ENCODE peak calls at places on chromosomes 11 and 22, in eight cellular contexts. One of them, this sample, is unnamed.

GRCh38 chr11:66692446-66692845 is 14.8 kb upstream of the RBM4B start:
- DNase-seq in stimulated activated CD4-positive, alpha-beta T cell treated with anti-CD3 and anti-CD28 coated beads, Interleukin-12 subunit alpha, Interleukin-12 subunit beta, amount 100 ng/mL, for 4 hours: no peak
- DNase-seq in memory B cell: no peak
- DNase-seq in activated T-cell treated with anti-CD3 and anti-CD28 coated beads, Interleukin-2, amount 50 U/mL, for 24 hours: no peak
- DNase-seq in anterior cingulate cortex: no peak
- DNase-seq in iPS-NIHi11: no peak
- DNase-seq in T-helper 2 cell treated with Interferon-gamma antibody and Interleukin-4, amounts not matched to agents 5 μg/mL and 100 μg/mL, for 36 hours: no peak
- DNase-seq in AG08396: no peak
- DNase-seq in this sample: no peak

GRCh38 chr22:21451545-21452520 is 15.4 kb upstream of the TMEM191C start:
- DNase-seq in stimulated activated CD4-positive, alpha-beta T cell treated with anti-CD3 and anti-CD28 coated beads, Interleukin-12 subunit alpha, Interleukin-12 subunit beta, amount 100 ng/mL, for 4 hours: no peak
- DNase-seq in memory B cell: peak
- DNase-seq in activated T-cell treated with anti-CD3 and anti-CD28 coated beads, Interleukin-2, amount 50 U/mL, for 24 hours: no peak
- DNase-seq in anterior cingulate cortex: no peak
- DNase-seq in iPS-NIHi11: no peak
- DNase-seq in T-helper 2 cell treated with Interferon-gamma antibody and Interleukin-4, amounts not matched to agents 5 μg/mL and 100 μg/mL, for 36 hours: no peak
- DNase-seq in AG08396: no peak
- DNase-seq in this sample: peak

GRCh38 chr22:40635008-40635939 is 1.2 kb downstream of the MRTFA start:
- DNase-seq in stimulated activated CD4-positive, alpha-beta T cell treated with anti-CD3 and anti-CD28 coated beads, Interleukin-12 subunit alpha, Interleukin-12 subunit beta, amount 100 ng/mL, for 4 hours: no peak
- DNase-seq in memory B cell: no peak
- DNase-seq in activated T-cell treated with anti-CD3 and anti-CD28 coated beads, Interleukin-2, amount 50 U/mL, for 24 hours: no peak
- DNase-seq in anterior cingulate cortex: no peak
- DNase-seq in iPS-NIHi11: no peak
- DNase-seq in T-helper 2 cell treated with Interferon-gamma antibody and Interleukin-4, amounts not matched to agents 5 μg/mL and 100 μg/mL, for 36 hours: no peak
- DNase-seq in AG08396: peak
- DNase-seq in this sample: no peak

GRCh38 chr11:19715373-19715772 is 2.7 kb downstream of the NAV2 start:
- DNase-seq in stimulated activated CD4-positive, alpha-beta T cell treated with anti-CD3 and anti-CD28 coated beads, Interleukin-12 subunit alpha, Interleukin-12 subunit beta, amount 100 ng/mL, for 4 hours: no peak
- DNase-seq in memory B cell: no peak
- DNase-seq in activated T-cell treated with anti-CD3 and anti-CD28 coated beads, Interleukin-2, amount 50 U/mL, for 24 hours: no peak
- DNase-seq in anterior cingulate cortex: no peak
- DNase-seq in iPS-NIHi11: no peak
- DNase-seq in T-helper 2 cell treated with Interferon-gamma antibody and Interleukin-4, amounts not matched to agents 5 μg/mL and 100 μg/mL, for 36 hours: no peak
- DNase-seq in AG08396: peak
- DNase-seq in this sample: no peak

GRCh38 chr22:17772249-17772962 is 1.9 kb downstream of the BID start:
- DNase-seq in stimulated activated CD4-positive, alpha-beta T cell treated with anti-CD3 and anti-CD28 coated beads, Interleukin-12 subunit alpha, Interleukin-12 subunit beta, amount 100 ng/mL, for 4 hours: no peak
- DNase-seq in memory B cell: no peak
- DNase-seq in activated T-cell treated with anti-CD3 and anti-CD28 coated beads, Interleukin-2, amount 50 U/mL, for 24 hours: no peak
- DNase-seq in anterior cingulate cortex: no peak
- DNase-seq in iPS-NIHi11: no peak
- DNase-seq in T-helper 2 cell treated with Interferon-gamma antibody and Interleukin-4, amounts not matched to agents 5 μg/mL and 100 μg/mL, for 36 hours: no peak
- DNase-seq in AG08396: no peak
- DNase-seq in this sample: no peak

GRCh38 chr11:14288189-14288935 is 70.6 kb downstream of the RRAS2 start:
- DNase-seq in stimulated activated CD4-positive, alpha-beta T cell treated with anti-CD3 and anti-CD28 coated beads, Interleukin-12 subunit alpha, Interleukin-12 subunit beta, amount 100 ng/mL, for 4 hours: no peak
- DNase-seq in memory B cell: no peak
- DNase-seq in activated T-cell treated with anti-CD3 and anti-CD28 coated beads, Interleukin-2, amount 50 U/mL, for 24 hours: no peak
- DNase-seq in anterior cingulate cortex: no peak
- DNase-seq in iPS-NIHi11: no peak
- DNase-seq in T-helper 2 cell treated with Interferon-gamma antibody and Interleukin-4, amounts not matched to agents 5 μg/mL and 100 μg/mL, for 36 hours: no peak
- DNase-seq in AG08396: peak
- DNase-seq in this sample: no peak

GRCh38 chr11:6653055-6653454 is 2.6 kb downstream of the DCHS1 start:
- DNase-seq in stimulated activated CD4-positive, alpha-beta T cell treated with anti-CD3 and anti-CD28 coated beads, Interleukin-12 subunit alpha, Interleukin-12 subunit beta, amount 100 ng/mL, for 4 hours: no peak
- DNase-seq in memory B cell: no peak
- DNase-seq in activated T-cell treated with anti-CD3 and anti-CD28 coated beads, Interleukin-2, amount 50 U/mL, for 24 hours: no peak
- DNase-seq in anterior cingulate cortex: no peak
- DNase-seq in iPS-NIHi11: no peak
- DNase-seq in T-helper 2 cell treated with Interferon-gamma antibody and Interleukin-4, amounts not matched to agents 5 μg/mL and 100 μg/mL, for 36 hours: no peak
- DNase-seq in AG08396: no peak
- DNase-seq in this sample: no peak

GRCh38 chr11:12540913-12541587 is 133.2 kb upstream of the TEAD1 start:
- DNase-seq in stimulated activated CD4-positive, alpha-beta T cell treated with anti-CD3 and anti-CD28 coated beads, Interleukin-12 subunit alpha, Interleukin-12 subunit beta, amount 100 ng/mL, for 4 hours: no peak
- DNase-seq in memory B cell: no peak
- DNase-seq in activated T-cell treated with anti-CD3 and anti-CD28 coated beads, Interleukin-2, amount 50 U/mL, for 24 hours: no peak
- DNase-seq in anterior cingulate cortex: no peak
- DNase-seq in iPS-NIHi11: no peak
- DNase-seq in T-helper 2 cell treated with Interferon-gamma antibody and Interleukin-4, amounts not matched to agents 5 μg/mL and 100 μg/mL, for 36 hours: no peak
- DNase-seq in AG08396: peak
- DNase-seq in this sample: no peak

GRCh38 chr11:132349806-132350733 is 979.7 kb downstream of the NTM start:
- DNase-seq in stimulated activated CD4-positive, alpha-beta T cell treated with anti-CD3 and anti-CD28 coated beads, Interleukin-12 subunit alpha, Interleukin-12 subunit beta, amount 100 ng/mL, for 4 hours: no peak
- DNase-seq in memory B cell: no peak
- DNase-seq in activated T-cell treated with anti-CD3 and anti-CD28 coated beads, Interleukin-2, amount 50 U/mL, for 24 hours: no peak
- DNase-seq in anterior cingulate cortex: no peak
- DNase-seq in iPS-NIHi11: no peak
- DNase-seq in T-helper 2 cell treated with Interferon-gamma antibody and Interleukin-4, amounts not matched to agents 5 μg/mL and 100 μg/mL, for 36 hours: no peak
- DNase-seq in AG08396: no peak
- DNase-seq in this sample: no peak

GRCh38 chr22:29830585-29830984 is 7.5 kb downstream of the ASCC2 start:
- DNase-seq in stimulated activated CD4-positive, alpha-beta T cell treated with anti-CD3 and anti-CD28 coated beads, Interleukin-12 subunit alpha, Interleukin-12 subunit beta, amount 100 ng/mL, for 4 hours: no peak
- DNase-seq in memory B cell: no peak
- DNase-seq in activated T-cell treated with anti-CD3 and anti-CD28 coated beads, Interleukin-2, amount 50 U/mL, for 24 hours: no peak
- DNase-seq in anterior cingulate cortex: no peak
- DNase-seq in iPS-NIHi11: no peak
- DNase-seq in T-helper 2 cell treated with Interferon-gamma antibody and Interleukin-4, amounts not matched to agents 5 μg/mL and 100 μg/mL, for 36 hours: no peak
- DNase-seq in AG08396: no peak
- DNase-seq in this sample: no peak

GRCh38 chr11:11988099-11988651 is 20.3 kb downstream of the DKK3 start:
- DNase-seq in stimulated activated CD4-positive, alpha-beta T cell treated with anti-CD3 and anti-CD28 coated beads, Interleukin-12 subunit alpha, Interleukin-12 subunit beta, amount 100 ng/mL, for 4 hours: no peak
- DNase-seq in memory B cell: no peak
- DNase-seq in activated T-cell treated with anti-CD3 and anti-CD28 coated beads, Interleukin-2, amount 50 U/mL, for 24 hours: no peak
- DNase-seq in anterior cingulate cortex: no peak
- DNase-seq in iPS-NIHi11: no peak
- DNase-seq in T-helper 2 cell treated with Interferon-gamma antibody and Interleukin-4, amounts not matched to agents 5 μg/mL and 100 μg/mL, for 36 hours: no peak
- DNase-seq in AG08396: no peak
- DNase-seq in this sample: no peak

GRCh38 chr11:63869171-63869591 is 30.3 kb downstream of the MARK2 start:
- DNase-seq in stimulated activated CD4-positive, alpha-beta T cell treated with anti-CD3 and anti-CD28 coated beads, Interleukin-12 subunit alpha, Interleukin-12 subunit beta, amount 100 ng/mL, for 4 hours: no peak
- DNase-seq in memory B cell: no peak
- DNase-seq in activated T-cell treated with anti-CD3 and anti-CD28 coated beads, Interleukin-2, amount 50 U/mL, for 24 hours: no peak
- DNase-seq in anterior cingulate cortex: no peak
- DNase-seq in iPS-NIHi11: peak
- DNase-seq in T-helper 2 cell treated with Interferon-gamma antibody and Interleukin-4, amounts not matched to agents 5 μg/mL and 100 μg/mL, for 36 hours: no peak
- DNase-seq in AG08396: no peak
- DNase-seq in this sample: no peak

GRCh38 chr22:50009765-50010675 is 2.5 kb downstream of the IL17REL start:
- DNase-seq in stimulated activated CD4-positive, alpha-beta T cell treated with anti-CD3 and anti-CD28 coated beads, Interleukin-12 subunit alpha, Interleukin-12 subunit beta, amount 100 ng/mL, for 4 hours: no peak
- DNase-seq in memory B cell: no peak
- DNase-seq in activated T-cell treated with anti-CD3 and anti-CD28 coated beads, Interleukin-2, amount 50 U/mL, for 24 hours: peak
- DNase-seq in anterior cingulate cortex: no peak
- DNase-seq in iPS-NIHi11: peak
- DNase-seq in T-helper 2 cell treated with Interferon-gamma antibody and Interleukin-4, amounts not matched to agents 5 μg/mL and 100 μg/mL, for 36 hours: no peak
- DNase-seq in AG08396: no peak
- DNase-seq in this sample: no peak

GRCh38 chr11:110453684-110454354 is 24.1 kb downstream of the FDX1 start:
- DNase-seq in stimulated activated CD4-positive, alpha-beta T cell treated with anti-CD3 and anti-CD28 coated beads, Interleukin-12 subunit alpha, Interleukin-12 subunit beta, amount 100 ng/mL, for 4 hours: no peak
- DNase-seq in memory B cell: no peak
- DNase-seq in activated T-cell treated with anti-CD3 and anti-CD28 coated beads, Interleukin-2, amount 50 U/mL, for 24 hours: no peak
- DNase-seq in anterior cingulate cortex: no peak
- DNase-seq in iPS-NIHi11: no peak
- DNase-seq in T-helper 2 cell treated with Interferon-gamma antibody and Interleukin-4, amounts not matched to agents 5 μg/mL and 100 μg/mL, for 36 hours: no peak
- DNase-seq in AG08396: no peak
- DNase-seq in this sample: no peak

GRCh38 chr11:94728541-94728940 is 39.6 kb upstream of the AMOTL1 start:
- DNase-seq in stimulated activated CD4-positive, alpha-beta T cell treated with anti-CD3 and anti-CD28 coated beads, Interleukin-12 subunit alpha, Interleukin-12 subunit beta, amount 100 ng/mL, for 4 hours: no peak
- DNase-seq in memory B cell: no peak
- DNase-seq in activated T-cell treated with anti-CD3 and anti-CD28 coated beads, Interleukin-2, amount 50 U/mL, for 24 hours: no peak
- DNase-seq in anterior cingulate cortex: no peak
- DNase-seq in iPS-NIHi11: no peak
- DNase-seq in T-helper 2 cell treated with Interferon-gamma antibody and Interleukin-4, amounts not matched to agents 5 μg/mL and 100 μg/mL, for 36 hours: no peak
- DNase-seq in AG08396: no peak
- DNase-seq in this sample: no peak

GRCh38 chr11:64581057-64581523 is 9.9 kb upstream of the SLC22A12 start:
- DNase-seq in stimulated activated CD4-positive, alpha-beta T cell treated with anti-CD3 and anti-CD28 coated beads, Interleukin-12 subunit alpha, Interleukin-12 subunit beta, amount 100 ng/mL, for 4 hours: no peak
- DNase-seq in memory B cell: no peak
- DNase-seq in activated T-cell treated with anti-CD3 and anti-CD28 coated beads, Interleukin-2, amount 50 U/mL, for 24 hours: no peak
- DNase-seq in anterior cingulate cortex: no peak
- DNase-seq in iPS-NIHi11: no peak
- DNase-seq in T-helper 2 cell treated with Interferon-gamma antibody and Interleukin-4, amounts not matched to agents 5 μg/mL and 100 μg/mL, for 36 hours: no peak
- DNase-seq in AG08396: no peak
- DNase-seq in this sample: no peak

GRCh38 chr11:72358461-72359405 is 75.6 kb downstream of the CLPB start:
- DNase-seq in stimulated activated CD4-positive, alpha-beta T cell treated with anti-CD3 and anti-CD28 coated beads, Interleukin-12 subunit alpha, Interleukin-12 subunit beta, amount 100 ng/mL, for 4 hours: no peak
- DNase-seq in memory B cell: no peak
- DNase-seq in activated T-cell treated with anti-CD3 and anti-CD28 coated beads, Interleukin-2, amount 50 U/mL, for 24 hours: no peak
- DNase-seq in anterior cingulate cortex: no peak
- DNase-seq in iPS-NIHi11: no peak
- DNase-seq in T-helper 2 cell treated with Interferon-gamma antibody and Interleukin-4, amounts not matched to agents 5 μg/mL and 100 μg/mL, for 36 hours: no peak
- DNase-seq in AG08396: no peak
- DNase-seq in this sample: no peak

GRCh38 chr22:19357270-19358105 is 66.0 kb upstream of the CLTCL1 start:
- DNase-seq in stimulated activated CD4-positive, alpha-beta T cell treated with anti-CD3 and anti-CD28 coated beads, Interleukin-12 subunit alpha, Interleukin-12 subunit beta, amount 100 ng/mL, for 4 hours: no peak
- DNase-seq in memory B cell: no peak
- DNase-seq in activated T-cell treated with anti-CD3 and anti-CD28 coated beads, Interleukin-2, amount 50 U/mL, for 24 hours: no peak
- DNase-seq in anterior cingulate cortex: peak
- DNase-seq in iPS-NIHi11: no peak
- DNase-seq in T-helper 2 cell treated with Interferon-gamma antibody and Interleukin-4, amounts not matched to agents 5 μg/mL and 100 μg/mL, for 36 hours: no peak
- DNase-seq in AG08396: peak
- DNase-seq in this sample: no peak

GRCh38 chr11:65053826-65054503 is 4.4 kb downstream of the NAALADL1 start:
- DNase-seq in stimulated activated CD4-positive, alpha-beta T cell treated with anti-CD3 and anti-CD28 coated beads, Interleukin-12 subunit alpha, Interleukin-12 subunit beta, amount 100 ng/mL, for 4 hours: no peak
- DNase-seq in memory B cell: peak
- DNase-seq in activated T-cell treated with anti-CD3 and anti-CD28 coated beads, Interleukin-2, amount 50 U/mL, for 24 hours: no peak
- DNase-seq in anterior cingulate cortex: no peak
- DNase-seq in iPS-NIHi11: no peak
- DNase-seq in T-helper 2 cell treated with Interferon-gamma antibody and Interleukin-4, amounts not matched to agents 5 μg/mL and 100 μg/mL, for 36 hours: no peak
- DNase-seq in AG08396: no peak
- DNase-seq in this sample: no peak

GRCh38 chr11:71372693-71373657 is 75.2 kb downstream of the DHCR7 start:
- DNase-seq in stimulated activated CD4-positive, alpha-beta T cell treated with anti-CD3 and anti-CD28 coated beads, Interleukin-12 subunit alpha, Interleukin-12 subunit beta, amount 100 ng/mL, for 4 hours: no peak
- DNase-seq in memory B cell: no peak
- DNase-seq in activated T-cell treated with anti-CD3 and anti-CD28 coated beads, Interleukin-2, amount 50 U/mL, for 24 hours: no peak
- DNase-seq in anterior cingulate cortex: no peak
- DNase-seq in iPS-NIHi11: no peak
- DNase-seq in T-helper 2 cell treated with Interferon-gamma antibody and Interleukin-4, amounts not matched to agents 5 μg/mL and 100 μg/mL, for 36 hours: no peak
- DNase-seq in AG08396: peak
- DNase-seq in this sample: no peak

GRCh38 chr11:25902476-25902875 is 429.5 kb upstream of the ANO3 start:
- DNase-seq in stimulated activated CD4-positive, alpha-beta T cell treated with anti-CD3 and anti-CD28 coated beads, Interleukin-12 subunit alpha, Interleukin-12 subunit beta, amount 100 ng/mL, for 4 hours: no peak
- DNase-seq in memory B cell: no peak
- DNase-seq in activated T-cell treated with anti-CD3 and anti-CD28 coated beads, Interleukin-2, amount 50 U/mL, for 24 hours: no peak
- DNase-seq in anterior cingulate cortex: no peak
- DNase-seq in iPS-NIHi11: no peak
- DNase-seq in T-helper 2 cell treated with Interferon-gamma antibody and Interleukin-4, amounts not matched to agents 5 μg/mL and 100 μg/mL, for 36 hours: no peak
- DNase-seq in AG08396: no peak
- DNase-seq in this sample: no peak

GRCh38 chr22:31346733-31347250 is 646 bp upstream of the PATZ1 start:
- DNase-seq in stimulated activated CD4-positive, alpha-beta T cell treated with anti-CD3 and anti-CD28 coated beads, Interleukin-12 subunit alpha, Interleukin-12 subunit beta, amount 100 ng/mL, for 4 hours: no peak
- DNase-seq in memory B cell: peak
- DNase-seq in activated T-cell treated with anti-CD3 and anti-CD28 coated beads, Interleukin-2, amount 50 U/mL, for 24 hours: peak
- DNase-seq in anterior cingulate cortex: no peak
- DNase-seq in iPS-NIHi11: no peak
- DNase-seq in T-helper 2 cell treated with Interferon-gamma antibody and Interleukin-4, amounts not matched to agents 5 μg/mL and 100 μg/mL, for 36 hours: peak
- DNase-seq in AG08396: peak
- DNase-seq in this sample: peak

GRCh38 chr11:9680028-9680427 is 16.2 kb downstream of the SWAP70 start:
- DNase-seq in stimulated activated CD4-positive, alpha-beta T cell treated with anti-CD3 and anti-CD28 coated beads, Interleukin-12 subunit alpha, Interleukin-12 subunit beta, amount 100 ng/mL, for 4 hours: no peak
- DNase-seq in memory B cell: no peak
- DNase-seq in activated T-cell treated with anti-CD3 and anti-CD28 coated beads, Interleukin-2, amount 50 U/mL, for 24 hours: no peak
- DNase-seq in anterior cingulate cortex: no peak
- DNase-seq in iPS-NIHi11: no peak
- DNase-seq in T-helper 2 cell treated with Interferon-gamma antibody and Interleukin-4, amounts not matched to agents 5 μg/mL and 100 μg/mL, for 36 hours: no peak
- DNase-seq in AG08396: no peak
- DNase-seq in this sample: no peak

GRCh38 chr22:38295863-38296262 is 21.4 kb downstream of the CSNK1E start:
- DNase-seq in stimulated activated CD4-positive, alpha-beta T cell treated with anti-CD3 and anti-CD28 coated beads, Interleukin-12 subunit alpha, Interleukin-12 subunit beta, amount 100 ng/mL, for 4 hours: no peak
- DNase-seq in memory B cell: no peak
- DNase-seq in activated T-cell treated with anti-CD3 and anti-CD28 coated beads, Interleukin-2, amount 50 U/mL, for 24 hours: no peak
- DNase-seq in anterior cingulate cortex: no peak
- DNase-seq in iPS-NIHi11: no peak
- DNase-seq in T-helper 2 cell treated with Interferon-gamma antibody and Interleukin-4, amounts not matched to agents 5 μg/mL and 100 μg/mL, for 36 hours: no peak
- DNase-seq in AG08396: no peak
- DNase-seq in this sample: no peak

GRCh38 chr22:47623056-47623739 is 860.7 kb downstream of the TBC1D22A start:
- DNase-seq in stimulated activated CD4-positive, alpha-beta T cell treated with anti-CD3 and anti-CD28 coated beads, Interleukin-12 subunit alpha, Interleukin-12 subunit beta, amount 100 ng/mL, for 4 hours: no peak
- DNase-seq in memory B cell: no peak
- DNase-seq in activated T-cell treated with anti-CD3 and anti-CD28 coated beads, Interleukin-2, amount 50 U/mL, for 24 hours: no peak
- DNase-seq in anterior cingulate cortex: no peak
- DNase-seq in iPS-NIHi11: no peak
- DNase-seq in T-helper 2 cell treated with Interferon-gamma antibody and Interleukin-4, amounts not matched to agents 5 μg/mL and 100 μg/mL, for 36 hours: no peak
- DNase-seq in AG08396: no peak
- DNase-seq in this sample: no peak

GRCh38 chr11:103863497-103863896 is 172.9 kb upstream of the DDI1 start:
- DNase-seq in stimulated activated CD4-positive, alpha-beta T cell treated with anti-CD3 and anti-CD28 coated beads, Interleukin-12 subunit alpha, Interleukin-12 subunit beta, amount 100 ng/mL, for 4 hours: no peak
- DNase-seq in memory B cell: no peak
- DNase-seq in activated T-cell treated with anti-CD3 and anti-CD28 coated beads, Interleukin-2, amount 50 U/mL, for 24 hours: no peak
- DNase-seq in anterior cingulate cortex: no peak
- DNase-seq in iPS-NIHi11: no peak
- DNase-seq in T-helper 2 cell treated with Interferon-gamma antibody and Interleukin-4, amounts not matched to agents 5 μg/mL and 100 μg/mL, for 36 hours: no peak
- DNase-seq in AG08396: peak
- DNase-seq in this sample: no peak

GRCh38 chr22:42430486-42431125 is 1.6 kb downstream of the NFAM1 start:
- DNase-seq in stimulated activated CD4-positive, alpha-beta T cell treated with anti-CD3 and anti-CD28 coated beads, Interleukin-12 subunit alpha, Interleukin-12 subunit beta, amount 100 ng/mL, for 4 hours: no peak
- DNase-seq in memory B cell: no peak
- DNase-seq in activated T-cell treated with anti-CD3 and anti-CD28 coated beads, Interleukin-2, amount 50 U/mL, for 24 hours: no peak
- DNase-seq in anterior cingulate cortex: no peak
- DNase-seq in iPS-NIHi11: no peak
- DNase-seq in T-helper 2 cell treated with Interferon-gamma antibody and Interleukin-4, amounts not matched to agents 5 μg/mL and 100 μg/mL, for 36 hours: no peak
- DNase-seq in AG08396: no peak
- DNase-seq in this sample: no peak

GRCh38 chr11:90855531-90855930 is 632.7 kb upstream of the CHORDC1 start:
- DNase-seq in stimulated activated CD4-positive, alpha-beta T cell treated with anti-CD3 and anti-CD28 coated beads, Interleukin-12 subunit alpha, Interleukin-12 subunit beta, amount 100 ng/mL, for 4 hours: no peak
- DNase-seq in memory B cell: no peak
- DNase-seq in activated T-cell treated with anti-CD3 and anti-CD28 coated beads, Interleukin-2, amount 50 U/mL, for 24 hours: no peak
- DNase-seq in anterior cingulate cortex: no peak
- DNase-seq in iPS-NIHi11: no peak
- DNase-seq in T-helper 2 cell treated with Interferon-gamma antibody and Interleukin-4, amounts not matched to agents 5 μg/mL and 100 μg/mL, for 36 hours: no peak
- DNase-seq in AG08396: no peak
- DNase-seq in this sample: no peak

GRCh38 chr22:48959496-48959895 is 868.2 kb downstream of the BRD1 start:
- DNase-seq in stimulated activated CD4-positive, alpha-beta T cell treated with anti-CD3 and anti-CD28 coated beads, Interleukin-12 subunit alpha, Interleukin-12 subunit beta, amount 100 ng/mL, for 4 hours: no peak
- DNase-seq in memory B cell: peak
- DNase-seq in activated T-cell treated with anti-CD3 and anti-CD28 coated beads, Interleukin-2, amount 50 U/mL, for 24 hours: peak
- DNase-seq in anterior cingulate cortex: no peak
- DNase-seq in iPS-NIHi11: no peak
- DNase-seq in T-helper 2 cell treated with Interferon-gamma antibody and Interleukin-4, amounts not matched to agents 5 μg/mL and 100 μg/mL, for 36 hours: no peak
- DNase-seq in AG08396: no peak
- DNase-seq in this sample: no peak

GRCh38 chr11:128171496-128171895 is 415.9 kb downstream of the ETS1 start:
- DNase-seq in stimulated activated CD4-positive, alpha-beta T cell treated with anti-CD3 and anti-CD28 coated beads, Interleukin-12 subunit alpha, Interleukin-12 subunit beta, amount 100 ng/mL, for 4 hours: no peak
- DNase-seq in memory B cell: no peak
- DNase-seq in activated T-cell treated with anti-CD3 and anti-CD28 coated beads, Interleukin-2, amount 50 U/mL, for 24 hours: no peak
- DNase-seq in anterior cingulate cortex: no peak
- DNase-seq in iPS-NIHi11: no peak
- DNase-seq in T-helper 2 cell treated with Interferon-gamma antibody and Interleukin-4, amounts not matched to agents 5 μg/mL and 100 μg/mL, for 36 hours: no peak
- DNase-seq in AG08396: no peak
- DNase-seq in this sample: no peak